ENCODE peak calls at places on chromosomes 2 and 18, in nine cellular contexts. U, K, O, S, T, Y, L, A and Z are unnamed samples.

GRCh38 chr18:48861181-48861715 is 89.5 kb downstream of the SMAD7 start:
- DNase-seq in Y (no peak), U (no peak), A (no peak), L (no peak), T (no peak), K (no peak), S (no peak), O (no peak), Z (peak)

GRCh38 chr2:205712983-205713531 is 30.8 kb downstream of the NRP2 start:
- DNase-seq in S (no peak), L (no peak), A (no peak), U (no peak), K (peak), O (peak), T (no peak), Y (no peak), Z (no peak)

GRCh38 chr18:54440292-54440691 is 82.6 kb downstream of the C18orf54 start:
- DNase-seq in S (no peak), U (no peak), K (no peak), Y (no peak), L (peak), T (no peak), A (no peak), O (no peak), Z (no peak)

GRCh38 chr18:47545613-47546012 is 294.2 kb upstream of the SKOR2 start:
- DNase-seq in L (no peak), A (no peak), Y (no peak), O (no peak), S (no peak), U (no peak), K (no peak), T (no peak), Z (no peak)

GRCh38 chr2:43218550-43219382 is 7.6 kb downstream of the ZFP36L2 start:
- DNase-seq in K (peak), S (no peak), A (peak), T (peak), L (peak), U (peak), Y (peak), O (peak), Z (peak)

GRCh38 chr2:15693926-15694588 is 102.4 kb downstream of the DDX1 start:
- DNase-seq in U (no peak), T (no peak), K (no peak), Y (no peak), A (no peak), S (no peak), L (no peak), O (no peak), Z (no peak)

GRCh38 chr2:74653985-74654882 is at the start of gene SEMA4F:
- DNase-seq in A (peak), K (peak), L (peak), O (peak), Y (peak), T (peak), S (peak), U (peak), Z (peak)

GRCh38 chr2:232502513-232502900 is 14.9 kb upstream of the ECEL1 start:
- DNase-seq in K (no peak), O (peak), A (no peak), S (no peak), L (no peak), Y (no peak), U (no peak), T (no peak), Z (no peak)

GRCh38 chr2:47360937-47361336 is 42.0 kb upstream of the MSH2 start:
- DNase-seq in U (peak), L (no peak), O (no peak), K (no peak), T (no peak), Y (no peak), A (no peak), S (no peak), Z (no peak)

GRCh38 chr2:67883316-67884080 is 179.3 kb downstream of the C1D start:
- DNase-seq in U (no peak), T (no peak), A (no peak), Y (no peak), L (peak), O (no peak), K (peak), S (peak), Z (no peak)

GRCh38 chr2:29317077-29317517 is 201.9 kb downstream of the CLIP4 start:
- DNase-seq in Y (no peak), S (no peak), U (no peak), L (no peak), A (no peak), T (peak), O (no peak), K (peak), Z (no peak)

GRCh38 chr2:62265116-62265515 is 69.2 kb downstream of the B3GNT2 start:
- DNase-seq in A (no peak), S (no peak), U (no peak), Y (no peak), O (peak), T (no peak), L (no peak), K (no peak), Z (no peak)

GRCh38 chr2:133817680-133818566 is 249.7 kb upstream of the NCKAP5 start:
- DNase-seq in K (peak), U (peak), Y (no peak), O (no peak), S (no peak), L (no peak), T (peak), A (no peak), Z (no peak)

GRCh38 chr2:217928324-217929293 is 74.2 kb downstream of the TNS1 start:
- DNase-seq in Y (no peak), A (peak), O (no peak), K (no peak), L (no peak), T (no peak), S (no peak), U (no peak), Z (peak)

GRCh38 chr18:6069539-6069938 is 174.2 kb upstream of the TMEM200C start:
- DNase-seq in K (no peak), L (no peak), O (no peak), A (no peak), U (no peak), T (no peak), Y (no peak), S (no peak), Z (no peak)

GRCh38 chr2:8574196-8575010 is 107.5 kb upstream of the ID2 start:
- DNase-seq in T (no peak), U (no peak), L (no peak), O (peak), K (no peak), A (no peak), S (no peak), Y (no peak), Z (no peak)

GRCh38 chr2:46009772-46010171 is 287.4 kb upstream of the EPAS1 start:
- DNase-seq in U (no peak), O (no peak), S (no peak), L (no peak), Y (no peak), A (no peak), T (no peak), K (no peak), Z (no peak)

GRCh38 chr2:233142355-233142897 is 82.3 kb downstream of the INPP5D start:
- DNase-seq in O (no peak), U (no peak), Y (no peak), K (no peak), T (no peak), L (no peak), A (no peak), S (no peak), Z (no peak)

GRCh38 chr2:240640939-240641338 is 15.7 kb downstream of the GPR35 start:
- DNase-seq in O (peak), S (no peak), K (no peak), T (peak), L (peak), A (no peak), U (peak), Y (peak), Z (peak)

GRCh38 chr2:11572996-11573395 is 39.2 kb downstream of the GREB1 start:
- DNase-seq in K (no peak), O (no peak), U (no peak), T (no peak), Y (no peak), A (no peak), S (peak), L (no peak), Z (peak)

GRCh38 chr18:79614211-79615028 is 65.2 kb upstream of the CTDP1 start:
- DNase-seq in S (no peak), T (no peak), O (no peak), U (no peak), Y (no peak), A (no peak), L (no peak), K (no peak), Z (peak)

GRCh38 chr2:85314884-85315242 is 12.9 kb downstream of the TGOLN2 start:
- DNase-seq in O (no peak), L (no peak), T (no peak), U (no peak), S (no peak), K (no peak), A (no peak), Y (no peak), Z (no peak)

GRCh38 chr18:59563386-59563785 is 133.8 kb downstream of the CCBE1 start:
- DNase-seq in T (no peak), K (no peak), S (no peak), O (no peak), U (no peak), Y (no peak), A (no peak), L (no peak), Z (no peak)

GRCh38 chr2:74275228-74275627 is 68.0 kb downstream of the SLC4A5 start:
- DNase-seq in L (no peak), Y (no peak), S (no peak), U (no peak), A (no peak), K (no peak), T (no peak), O (no peak), Z (no peak)

GRCh38 chr18:46385124-46385523 is 271.9 kb downstream of the LOXHD1 start:
- DNase-seq in Y (no peak), K (no peak), L (no peak), O (peak), A (no peak), U (no peak), S (no peak), T (no peak), Z (no peak)

GRCh38 chr18:58535340-58536186 is 93.3 kb downstream of the ALPK2 start:
- DNase-seq in S (no peak), T (peak), U (no peak), Y (no peak), A (no peak), L (no peak), O (no peak), K (no peak), Z (no peak)

GRCh38 chr2:53994735-53995538 is 24.1 kb upstream of the PSME4 start:
- DNase-seq in O (no peak), S (no peak), U (no peak), K (no peak), T (no peak), A (no peak), L (no peak), Y (no peak), Z (no peak)

GRCh38 chr18:56146565-56146964 is 491.8 kb downstream of the TXNL1 start:
- DNase-seq in U (peak), S (no peak), O (no peak), Y (no peak), K (no peak), L (no peak), T (no peak), A (no peak), Z (no peak)

GRCh38 chr2:176479961-176480360 is 210.7 kb downstream of the MTX2 start:
- DNase-seq in O (no peak), K (no peak), U (no peak), Y (no peak), A (no peak), L (no peak), S (no peak), T (no peak), Z (no peak)

GRCh38 chr2:168717790-168718502 is 84.5 kb upstream of the NOSTRIN start:
- DNase-seq in K (peak), Y (no peak), U (peak), S (no peak), O (no peak), T (no peak), L (no peak), A (no peak), Z (no peak)

GRCh38 chr2:69844560-69844959 is 15.1 kb downstream of the GMCL1 start:
- DNase-seq in L (no peak), Y (no peak), S (no peak), K (no peak), U (no peak), O (no peak), T (no peak), A (no peak), Z (no peak)

GRCh38 chr2:30382995-30383394 is 64.1 kb upstream of the LCLAT1 start:
- DNase-seq in A (no peak), Y (no peak), U (no peak), K (no peak), L (no peak), O (no peak), T (no peak), S (peak), Z (no peak)

GRCh38 chr18:427005-427404 is 73.5 kb downstream of the COLEC12 start:
- DNase-seq in Y (no peak), U (no peak), L (no peak), T (peak), K (no peak), S (no peak), O (peak), A (no peak), Z (no peak)

GRCh38 chr2:144630459-144631215 is 110.7 kb upstream of the ZEB2 start:
- DNase-seq in U (no peak), K (peak), Y (no peak), S (no peak), O (no peak), A (no peak), T (no peak), L (no peak), Z (no peak)

GRCh38 chr2:41937464-41937861 is 110.4 kb upstream of the PKDCC start:
- DNase-seq in S (no peak), K (no peak), U (no peak), A (no peak), O (no peak), L (no peak), T (peak), Y (no peak), Z (no peak)

GRCh38 chr2:51068237-51068636 is 36.3 kb upstream of the NRXN1 start:
- DNase-seq in S (no peak), O (no peak), U (no peak), T (no peak), K (no peak), L (no peak), A (no peak), Y (no peak), Z (no peak)

GRCh38 chr2:27059141-27059820 is 7.8 kb downstream of the AGBL5 start:
- DNase-seq in U (no peak), Y (no peak), T (peak), L (no peak), A (no peak), O (peak), S (no peak), K (peak), Z (no peak)

GRCh38 chr2:201558232-201558631 is 85.1 kb downstream of the TMEM237 start:
- DNase-seq in L (no peak), T (no peak), S (no peak), Y (no peak), A (no peak), U (no peak), K (no peak), O (no peak), Z (no peak)

GRCh38 chr2:223855426-223855825 is 18.0 kb upstream of the AP1S3 start:
- DNase-seq in L (peak), K (no peak), A (no peak), Y (no peak), T (peak), S (no peak), U (no peak), O (no peak), Z (no peak)

GRCh38 chr2:17171446-17172049 is 346.7 kb downstream of the RAD51AP2 start:
- DNase-seq in S (peak), A (no peak), K (no peak), T (peak), U (peak), Y (no peak), L (peak), O (peak), Z (no peak)